ENCODE peak calls at places on chromosomes 6 and 20, in ten cellular contexts. L is CD8-positive, alpha-beta T cell; X is A549; Y is SK-N-SH; E is lower lobe of right lung; O is tibial nerve; Z is upper lobe of right lung; R is testis; P is cardiac muscle cell; W is AG04450. D is an unnamed sample.

GRCh38 chr6:8589941-8590676 is 154.8 kb upstream of the SLC35B3 start:
- DNase-seq in P (peak), Z (no peak), O (no peak), Y (peak), L (no peak), E (no peak), W (no peak), X (peak), R (no peak), D (no peak)

GRCh38 chr6:34223381-34223963 is 13.2 kb upstream of the HMGA1 start:
- DNase-seq in P (no peak), Z (peak), X (no peak), W (no peak), E (no peak), O (no peak), L (no peak), Y (peak), R (no peak), D (peak)

GRCh38 chr20:13029687-13030510 is 21.1 kb downstream of the SPTLC3 start:
- DNase-seq in R (no peak), L (no peak), E (no peak), P (no peak), Y (no peak), X (peak), O (no peak), W (peak), Z (no peak), D (no peak)

GRCh38 chr6:157556671-157557430 is 175.9 kb downstream of the ZDHHC14 start:
- DNase-seq in E (no peak), L (no peak), X (no peak), R (no peak), Z (no peak), O (no peak), Y (no peak), W (no peak), P (no peak), D (no peak)

GRCh38 chr20:8132632-8133587 is 844 bp downstream of the PLCB1 start:
- DNase-seq in O (peak), Y (no peak), W (no peak), L (peak), P (peak), R (no peak), Z (peak), E (peak), X (peak), D (peak)

GRCh38 chr6:169967687-169968086 is 216.3 kb downstream of the ERMARD start:
- DNase-seq in Z (no peak), X (no peak), O (no peak), W (no peak), Y (peak), P (no peak), L (no peak), E (no peak), R (no peak), D (no peak)

GRCh38 chr6:170130201-170130621 is 160.7 kb downstream of the DLL1 start:
- DNase-seq in E (no peak), W (no peak), X (no peak), Y (no peak), Z (peak), R (no peak), O (no peak), P (no peak), L (no peak), D (peak)

GRCh38 chr6:35392111-35392702 is 49.8 kb downstream of the PPARD start:
- DNase-seq in R (no peak), W (no peak), E (peak), O (no peak), X (no peak), L (no peak), Y (no peak), P (no peak), Z (peak), D (no peak)

GRCh38 chr6:34055223-34055933 is 90.5 kb downstream of the GRM4 start:
- DNase-seq in X (peak), O (no peak), R (peak), E (peak), L (peak), Y (peak), Z (peak), W (peak), P (peak), D (peak)

GRCh38 chr6:148926478-148926877 is 179.6 kb downstream of the UST start:
- DNase-seq in E (no peak), X (no peak), Z (no peak), R (no peak), W (no peak), P (no peak), L (no peak), O (no peak), Y (no peak), D (no peak)

GRCh38 chr20:49894073-49894470 is 21.3 kb downstream of the SPATA2 start:
- DNase-seq in O (no peak), R (no peak), L (no peak), Y (no peak), P (no peak), X (no peak), W (no peak), E (no peak), Z (no peak), D (no peak)

GRCh38 chr6:54291146-54291545 is 17.1 kb upstream of the TINAG start:
- DNase-seq in L (no peak), X (no peak), Z (no peak), E (no peak), Y (no peak), P (no peak), R (no peak), W (no peak), O (no peak), D (no peak)

GRCh38 chr6:337782-338464 is 45.6 kb downstream of the DUSP22 start:
- DNase-seq in E (no peak), L (no peak), X (no peak), W (no peak), P (no peak), Z (peak), R (no peak), O (no peak), Y (no peak), D (no peak)

GRCh38 chr20:47262365-47263013 is 94.0 kb downstream of the ZMYND8 start:
- DNase-seq in L (no peak), W (no peak), E (no peak), P (no peak), X (no peak), O (no peak), R (no peak), Z (no peak), Y (peak), D (no peak)

GRCh38 chr20:32179934-32180333 is 27.6 kb downstream of the PLAGL2 start:
- DNase-seq in Z (no peak), Y (no peak), P (no peak), E (no peak), O (no peak), W (no peak), R (no peak), L (no peak), X (no peak), D (no peak)

GRCh38 chr6:30683980-30684338 is 2.5 kb downstream of the PPP1R18 start:
- DNase-seq in L (no peak), E (no peak), W (no peak), X (no peak), R (no peak), O (no peak), P (no peak), Y (no peak), Z (no peak), D (no peak)

GRCh38 chr6:37988131-37988530 is 168.6 kb downstream of the ZFAND3 start:
- DNase-seq in Y (no peak), X (no peak), Z (no peak), O (no peak), P (no peak), R (no peak), E (no peak), L (no peak), W (peak), D (no peak)

GRCh38 chr6:37988696-37989095 is 169.2 kb downstream of the ZFAND3 start:
- DNase-seq in Z (no peak), P (no peak), E (no peak), R (no peak), X (no peak), L (no peak), Y (no peak), O (no peak), W (no peak), D (no peak)

GRCh38 chr6:37987008-37987407 is 167.5 kb downstream of the ZFAND3 start:
- DNase-seq in L (no peak), Y (no peak), Z (no peak), X (no peak), W (no peak), O (no peak), P (no peak), R (no peak), E (no peak), D (no peak)

GRCh38 chr6:37985355-37985754 is 165.8 kb downstream of the ZFAND3 start:
- DNase-seq in O (no peak), L (peak), Y (no peak), E (no peak), P (no peak), W (no peak), R (peak), X (no peak), Z (no peak), D (no peak)

GRCh38 chr6:37987559-37987958 is 168.0 kb downstream of the ZFAND3 start:
- DNase-seq in L (no peak), Z (no peak), P (no peak), E (no peak), X (no peak), R (no peak), O (no peak), Y (no peak), W (no peak), D (no peak)
- TF ChIP-seq CTCF in L (no peak), Z (no peak), P (no peak), E (no peak), X (no peak), R (no peak), O (no peak), Y (no peak), W (no peak), D (no peak)

DNA sequence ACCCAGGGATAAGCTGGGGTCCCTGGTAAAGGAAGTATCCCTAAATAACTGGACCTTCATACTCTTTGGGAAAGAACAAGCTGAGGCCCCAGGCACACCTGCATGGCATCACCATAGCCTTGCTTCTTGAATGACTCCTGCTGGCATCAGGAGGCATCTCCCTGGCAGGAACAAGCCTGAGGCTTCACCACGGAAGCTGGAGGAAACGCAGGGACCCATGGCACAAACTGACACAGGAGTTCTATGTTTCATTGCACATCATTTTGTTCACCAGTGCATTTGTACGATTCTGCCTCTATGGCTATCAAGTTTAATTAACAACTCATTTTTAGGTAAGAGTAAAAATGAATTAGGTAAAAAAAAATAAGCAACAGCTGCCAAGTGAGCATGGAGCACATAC is 619 bp upstream of the PDE7B start:
- DNase-seq in O (no peak), L (no peak), Y (peak), Z (no peak), E (no peak), W (no peak), P (no peak), R (no peak), X (no peak), D (no peak)
- H3K4me3 ChIP-seq in O (no peak), L (no peak), Y (peak), Z (no peak), E (no peak), W (peak), P (no peak), R (no peak), X (peak), D (peak)

GRCh38 chr20:44206132-44206531 is 4.4 kb downstream of the OSER1 start:
- DNase-seq in Z (no peak), O (no peak), L (no peak), Y (no peak), W (no peak), X (no peak), R (no peak), E (no peak), P (no peak), D (no peak)
- H3K27ac ChIP-seq in Z (no peak), O (no peak), L (no peak), Y (no peak), W (no peak), X (peak), R (no peak), E (no peak), P (no peak), D (no peak)

DNA sequence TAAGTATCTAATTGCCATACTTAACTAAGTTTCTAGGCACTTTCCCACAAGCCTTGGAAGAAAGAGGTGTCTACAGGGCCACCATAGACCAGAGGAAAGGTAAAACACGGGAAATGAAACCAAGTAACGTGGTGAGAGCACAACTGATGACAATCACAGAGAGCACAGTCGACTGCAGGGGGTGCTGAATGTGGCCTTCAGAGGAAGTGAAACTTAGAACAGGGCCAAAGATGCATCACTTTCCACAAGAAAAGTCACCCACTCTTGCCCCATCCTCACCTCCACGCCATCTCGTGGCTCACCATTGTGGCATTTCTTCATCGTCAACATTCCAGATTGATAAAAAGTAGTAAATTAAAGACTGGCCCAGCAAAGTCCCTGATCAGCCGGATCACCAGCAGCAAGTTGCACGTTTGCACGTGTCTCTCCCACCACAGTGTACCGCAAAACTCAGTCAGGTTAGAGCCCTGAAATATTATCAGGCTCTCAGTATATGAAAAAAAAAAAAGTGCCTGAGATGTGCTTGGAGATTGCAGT is 31.4 kb downstream of the HIVEP2 start:
- DNase-seq in R (peak), E (no peak), W (no peak), Y (no peak), P (no peak), O (no peak), L (peak), X (no peak), Z (peak), D (no peak)
- TF ChIP-seq CTCF in R (no peak), E (no peak), W (no peak), Y (no peak), P (no peak), O (no peak), L (peak), X (no peak), Z (no peak), D (no peak)

D was measured in dorsolateral prefrontal cortex.